ENCODE peak calls at places on chromosomes 12 and 14, in four cellular contexts. H, I, S and J are unnamed samples.

GRCh38 chr12:53174881-53175491 is 5.5 kb upstream of the ZNF740 start:
- DNase-seq in H (peak), I (no peak), S (peak), J (no peak)

GRCh38 chr14:105229099-105229655 is 19.2 kb upstream of the BTBD6 start:
- DNase-seq in H (no peak), I (no peak), S (no peak), J (no peak)

GRCh38 chr12:14691560-14691959 is 4.8 kb downstream of the GUCY2C start:
- DNase-seq in H (no peak), I (no peak), S (no peak), J (no peak)

GRCh38 chr12:108801736-108802665 is 55.4 kb downstream of the SSH1 start:
- DNase-seq in H (peak), I (no peak), S (no peak), J (no peak)

GRCh38 chr12:128056299-128056885 is 210.6 kb upstream of the TMEM132C start:
- DNase-seq in H (no peak), I (no peak), S (no peak), J (no peak)

GRCh38 chr14:105205718-105206208 is 24.7 kb upstream of the NUDT14 start:
- DNase-seq in H (no peak), I (no peak), S (no peak), J (no peak)

GRCh38 chr12:47021298-47021697 is 58.1 kb upstream of the PCED1B start:
- DNase-seq in H (peak), I (peak), S (peak), J (no peak)

GRCh38 chr14:76591270-76591669 is 170.0 kb upstream of the VASH1 start:
- DNase-seq in H (no peak), I (no peak), S (no peak), J (no peak)

GRCh38 chr14:53331921-53332320 is 178.8 kb upstream of the DDHD1 start:
- DNase-seq in H (no peak), I (no peak), S (no peak), J (no peak)

GRCh38 chr12:112296183-112296582 is 86.0 kb downstream of the HECTD4 start:
- DNase-seq in H (no peak), I (no peak), S (no peak), J (no peak)
- H3K9ac ChIP-seq in H (no peak), I (no peak), S (no peak), J (no peak)

DNA sequence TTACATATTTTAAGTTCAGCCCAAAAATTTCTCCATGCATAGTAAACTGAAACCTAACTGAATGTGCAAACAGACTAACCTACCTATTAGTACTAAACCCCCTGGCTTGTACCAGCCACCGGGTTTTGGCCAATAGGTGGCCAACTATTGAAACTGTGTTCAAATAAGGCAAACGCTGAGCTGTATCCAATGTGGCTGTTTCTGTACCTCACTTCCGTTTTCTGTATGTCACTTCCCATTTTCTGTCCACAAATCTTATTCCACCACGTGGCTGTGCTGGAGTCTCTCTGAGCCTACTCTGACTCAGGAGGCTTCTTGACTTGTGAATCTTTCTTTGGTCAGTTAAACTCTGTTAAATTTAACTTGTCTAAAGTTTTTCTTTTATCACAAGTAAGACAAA is 6.0 kb upstream of the FBXO34 start:
- DNase-seq in H (no peak), I (no peak), S (peak), J (no peak)
- H2AFZ ChIP-seq in H (no peak), I (no peak), S (no peak), J (no peak)

DNA sequence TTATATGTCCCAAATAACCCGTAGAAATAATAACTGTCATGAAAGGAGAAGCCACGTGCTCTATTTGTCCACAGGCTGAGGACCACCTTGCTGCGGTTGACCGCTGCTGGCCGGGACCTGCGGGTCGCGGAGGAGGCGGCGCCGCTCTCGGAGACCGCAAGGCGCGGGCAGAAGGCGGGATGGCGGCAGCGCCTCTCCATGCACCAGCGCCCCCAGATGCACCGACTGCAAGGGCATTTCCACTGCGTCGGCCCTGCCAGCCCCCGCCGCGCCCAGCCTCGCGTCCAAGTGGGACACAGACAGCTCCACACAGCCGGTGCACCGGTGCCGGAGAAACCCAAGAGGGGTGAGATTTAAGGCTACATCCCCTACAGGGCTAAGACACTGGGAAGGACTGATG is 21.0 kb downstream of the RPGRIP1 start:
- DNase-seq in H (peak), I (no peak), S (no peak), J (no peak)
- TF ChIP-seq EZH2 in H (no peak), I (no peak), S (no peak), J (peak)

GRCh38 chr14:50605776-50606175 is 45.8 kb downstream of the ATL1 start:
- DNase-seq in H (peak), I (no peak), S (no peak), J (no peak)
- H3K9ac ChIP-seq in H (no peak), I (no peak), S (no peak), J (no peak)

GRCh38 chr12:6372403-6373003 is 2.9 kb downstream of the SCNN1A start:
- DNase-seq in H (peak), I (peak), S (peak), J (peak)
- H2AFZ ChIP-seq in H (peak), I (no peak), S (no peak), J (peak)

GRCh38 chr12:113466770-113467153 is 4.9 kb downstream of the LHX5 start:
- DNase-seq in H (no peak), I (no peak), S (no peak), J (no peak)
- TF ChIP-seq EZH2 in H (peak), I (no peak), S (no peak), J (no peak)

GRCh38 chr12:102957339-102958050 is at the start of gene ASCL1:
- DNase-seq in H (peak), I (no peak), S (no peak), J (no peak)

GRCh38 chr12:102956738-102957338 is 636 bp upstream of the ASCL1 start:
- DNase-seq in H (no peak), I (no peak), S (no peak), J (no peak)

GRCh38 chr12:102959391-102959790 is 1.9 kb downstream of the ASCL1 start:
- DNase-seq in H (no peak), I (no peak), S (no peak), J (no peak)

GRCh38 chr12:102958073-102958829 is 777 bp downstream of the ASCL1 start:
- DNase-seq in H (peak), I (no peak), S (no peak), J (no peak)

DNA sequence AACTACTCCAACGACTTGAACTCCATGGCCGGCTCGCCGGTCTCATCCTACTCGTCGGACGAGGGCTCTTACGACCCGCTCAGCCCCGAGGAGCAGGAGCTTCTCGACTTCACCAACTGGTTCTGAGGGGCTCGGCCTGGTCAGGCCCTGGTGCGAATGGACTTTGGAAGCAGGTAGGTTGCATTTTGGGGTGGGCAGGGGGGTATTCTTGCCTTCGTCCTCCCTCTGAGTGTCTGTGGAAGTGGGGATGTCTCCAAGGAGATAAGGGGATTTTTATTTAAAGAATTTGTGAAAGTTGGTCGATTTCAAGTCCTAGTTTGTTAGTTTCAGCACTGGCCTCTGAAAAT is 1.3 kb downstream of the ASCL1 start:
- DNase-seq in H (no peak), I (no peak), S (no peak), J (no peak)
- H3K9ac ChIP-seq in H (no peak), I (no peak), S (no peak), J (no peak)

DNA sequence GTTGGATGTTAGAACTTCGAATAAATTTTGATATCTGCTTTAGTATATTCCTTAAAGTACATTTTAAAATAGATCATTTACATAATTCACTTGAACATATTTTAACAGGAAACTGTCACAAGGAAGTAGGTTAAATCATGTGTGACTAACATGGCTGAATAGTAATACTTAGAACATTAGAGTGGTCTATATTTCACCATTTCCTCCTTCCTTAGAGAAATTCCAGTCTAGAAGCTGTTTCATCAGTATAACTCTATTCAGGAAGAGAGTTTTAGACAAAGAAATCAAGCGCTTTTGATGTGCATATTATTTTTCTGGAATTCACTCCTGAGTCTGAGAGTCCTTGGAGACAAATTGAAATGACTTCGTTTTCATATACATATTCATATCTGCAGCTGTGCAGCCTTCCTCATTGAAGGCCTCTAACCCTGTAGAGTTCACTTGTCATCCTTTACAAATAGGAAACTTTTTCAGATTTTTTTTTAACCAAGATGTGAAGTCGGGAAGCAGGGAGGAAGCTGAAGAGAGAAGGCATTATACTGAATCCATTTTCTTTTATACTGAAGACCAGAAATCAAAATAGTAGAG is 28.4 kb downstream of the IRAK3 start:
- DNase-seq in H (no peak), I (no peak), S (no peak), J (no peak)
- H2AFZ ChIP-seq in H (no peak), I (no peak), S (no peak), J (no peak)

GRCh38 chr12:132582582-132583279 is 27.7 kb downstream of the LRCOL1 start:
- DNase-seq in H (no peak), I (no peak), S (no peak), J (no peak)
- TF ChIP-seq EZH2 in H (no peak), I (no peak), S (no peak), J (no peak)